ENCODE peak calls at places on chromosomes 6 and 20, in eight cellular contexts. One of them, this sample, is unnamed.

GRCh38 chr6:53210821-53211220 is 62.2 kb upstream of the GCM1 start:
- DNase-seq in sigmoid colon: no peak
- DNase-seq in stomach: no peak
- DNase-seq in transverse colon: no peak
- DNase-seq in ovary: no peak
- DNase-seq in HepG2: no peak
- DNase-seq in GM12878: no peak
- DNase-seq in esophagus muscularis mucosa: no peak
- DNase-seq in this sample: no peak

GRCh38 chr6:94215614-94216013 is 796.3 kb upstream of the EPHA7 start:
- DNase-seq in sigmoid colon: no peak
- DNase-seq in stomach: no peak
- DNase-seq in transverse colon: no peak
- DNase-seq in ovary: no peak
- DNase-seq in HepG2: no peak
- DNase-seq in GM12878: no peak
- DNase-seq in esophagus muscularis mucosa: no peak
- DNase-seq in this sample: no peak

GRCh38 chr6:33008944-33009861 is at the start of gene HLA-DOA:
- DNase-seq in sigmoid colon: no peak
- DNase-seq in stomach: no peak
- DNase-seq in transverse colon: no peak
- DNase-seq in ovary: no peak
- DNase-seq in HepG2: no peak
- DNase-seq in GM12878: peak; percentile 75
- DNase-seq in esophagus muscularis mucosa: no peak
- DNase-seq in this sample: no peak

GRCh38 chr20:58868795-58869194 is 16.3 kb downstream of the GNAS start:
- DNase-seq in sigmoid colon: no peak
- DNase-seq in stomach: no peak
- DNase-seq in transverse colon: no peak
- DNase-seq in ovary: peak; percentile 47
- DNase-seq in HepG2: no peak
- DNase-seq in GM12878: no peak
- DNase-seq in esophagus muscularis mucosa: no peak
- DNase-seq in this sample: no peak

GRCh38 chr6:13009465-13009864 is 292.9 kb downstream of the PHACTR1 start:
- DNase-seq in sigmoid colon: no peak
- DNase-seq in stomach: no peak
- DNase-seq in transverse colon: no peak
- DNase-seq in ovary: no peak
- DNase-seq in HepG2: no peak
- DNase-seq in GM12878: no peak
- DNase-seq in esophagus muscularis mucosa: no peak
- DNase-seq in this sample: no peak

GRCh38 chr6:451847-452246 is 60.3 kb downstream of the IRF4 start:
- DNase-seq in sigmoid colon: no peak
- DNase-seq in stomach: no peak
- DNase-seq in transverse colon: no peak
- DNase-seq in ovary: no peak
- DNase-seq in HepG2: no peak
- DNase-seq in GM12878: no peak
- DNase-seq in esophagus muscularis mucosa: no peak
- DNase-seq in this sample: no peak

GRCh38 chr6:137872071-137872470 is 5.0 kb downstream of the TNFAIP3 start:
- DNase-seq in sigmoid colon: no peak
- DNase-seq in stomach: no peak
- DNase-seq in transverse colon: no peak
- DNase-seq in ovary: no peak
- DNase-seq in HepG2: no peak
- DNase-seq in GM12878: no peak
- DNase-seq in esophagus muscularis mucosa: no peak
- DNase-seq in this sample: no peak

GRCh38 chr6:20630617-20631448 is 96.6 kb downstream of the CDKAL1 start:
- DNase-seq in sigmoid colon: no peak
- DNase-seq in stomach: no peak
- DNase-seq in transverse colon: no peak
- DNase-seq in ovary: no peak
- DNase-seq in HepG2: peak; percentile 88
- DNase-seq in GM12878: peak; percentile 9
- DNase-seq in esophagus muscularis mucosa: no peak
- DNase-seq in this sample: no peak

GRCh38 chr6:31797607-31798006 is 2.1 kb upstream of the VARS1 start:
- DNase-seq in sigmoid colon: no peak
- DNase-seq in stomach: no peak
- DNase-seq in transverse colon: peak; percentile 28
- DNase-seq in ovary: no peak
- DNase-seq in HepG2: no peak
- DNase-seq in GM12878: no peak
- DNase-seq in esophagus muscularis mucosa: no peak
- DNase-seq in this sample: no peak

GRCh38 chr6:169702640-169703246 is 817 bp downstream of the C6orf120 start:
- DNase-seq in sigmoid colon: no peak
- DNase-seq in stomach: peak; percentile 34
- DNase-seq in transverse colon: peak; percentile 49
- DNase-seq in ovary: no peak
- DNase-seq in HepG2: peak; percentile 36
- DNase-seq in GM12878: no peak
- DNase-seq in esophagus muscularis mucosa: no peak
- DNase-seq in this sample: no peak

GRCh38 chr20:59945175-59945574 is 5.0 kb downstream of the FAM217B start:
- DNase-seq in sigmoid colon: no peak
- DNase-seq in stomach: no peak
- DNase-seq in transverse colon: no peak
- DNase-seq in ovary: no peak
- DNase-seq in HepG2: no peak
- DNase-seq in GM12878: no peak
- DNase-seq in esophagus muscularis mucosa: no peak
- DNase-seq in this sample: no peak

GRCh38 chr6:84508981-84509380 is 255.4 kb downstream of the TBX18 start:
- DNase-seq in sigmoid colon: no peak
- DNase-seq in stomach: no peak
- DNase-seq in transverse colon: no peak
- DNase-seq in ovary: no peak
- DNase-seq in HepG2: no peak
- DNase-seq in GM12878: no peak
- DNase-seq in esophagus muscularis mucosa: no peak
- DNase-seq in this sample: no peak

GRCh38 chr6:31270788-31271640 is 878 bp downstream of the HLA-C start:
- DNase-seq in sigmoid colon: peak; percentile 87
- DNase-seq in stomach: peak; percentile 82
- DNase-seq in transverse colon: peak; percentile 89
- DNase-seq in ovary: peak; percentile 76
- DNase-seq in HepG2: no peak
- DNase-seq in GM12878: no peak
- DNase-seq in esophagus muscularis mucosa: no peak
- DNase-seq in this sample: peak; percentile 27

DNA sequence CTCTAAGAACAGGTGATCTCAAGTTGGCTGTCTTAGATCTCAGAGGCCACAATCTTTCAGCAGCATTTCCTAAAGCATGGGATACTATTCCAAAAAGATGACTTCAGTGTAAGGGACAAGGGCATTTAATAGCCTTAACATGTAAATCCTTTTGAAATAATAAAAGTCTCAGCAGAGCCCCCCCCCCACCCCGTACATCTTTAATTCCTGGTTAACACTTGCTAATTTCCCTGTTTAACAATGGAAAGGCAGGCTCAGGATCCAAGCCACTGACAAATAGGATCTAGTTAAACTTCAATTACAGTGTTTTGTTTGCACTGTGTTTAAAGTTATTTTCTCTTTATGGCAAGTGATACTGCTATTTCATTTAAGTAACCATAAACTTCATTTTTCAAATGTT is 12.0 kb downstream of the TASP1 start:
- DNase-seq in sigmoid colon: no peak
- DNase-seq in stomach: no peak
- DNase-seq in transverse colon: no peak
- DNase-seq in ovary: no peak
- DNase-seq in HepG2: no peak
- DNase-seq in GM12878: no peak
- DNase-seq in esophagus muscularis mucosa: no peak
- DNase-seq in this sample: no peak
- H3K36me3 ChIP-seq in sigmoid colon: no peaks in the 10 kb centered on the region
- H3K36me3 ChIP-seq in stomach: peaks cover 32% of the 10 kb centered on the region
- H3K36me3 ChIP-seq in transverse colon: no peaks in the 10 kb centered on the region
- H3K36me3 ChIP-seq in ovary: no peaks in the 10 kb centered on the region
- H3K36me3 ChIP-seq in HepG2: peaks cover 44% of the 10 kb centered on the region
- H3K36me3 ChIP-seq in GM12878: no peaks in the 10 kb centered on the region
- H3K36me3 ChIP-seq in esophagus muscularis mucosa: peaks cover 17% of the 10 kb centered on the region
- H3K36me3 ChIP-seq in this sample: no peaks in the 10 kb centered on the region

DNA sequence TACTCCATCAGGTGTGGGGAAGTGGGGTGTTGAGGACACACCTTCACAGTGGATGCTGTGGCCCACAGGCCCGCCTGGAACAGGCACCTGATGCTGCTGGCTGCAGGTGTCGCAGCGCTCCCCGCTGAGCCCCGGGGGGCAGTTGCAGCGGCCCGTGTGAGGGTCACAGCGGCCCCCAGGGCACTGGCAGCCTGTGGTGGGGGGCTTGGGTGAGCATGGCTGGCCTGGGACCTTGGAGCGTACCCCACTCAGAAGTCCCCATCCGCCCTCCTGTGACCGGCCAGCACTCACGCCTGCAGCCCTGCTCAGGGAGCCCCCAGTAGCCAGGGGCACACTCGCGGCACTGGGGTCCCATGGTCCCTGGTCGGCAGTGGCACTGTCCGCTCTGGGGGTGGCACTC is 19.2 kb downstream of the ADRM1 start:
- DNase-seq in sigmoid colon: no peak
- DNase-seq in stomach: no peak
- DNase-seq in transverse colon: no peak
- DNase-seq in ovary: no peak
- DNase-seq in HepG2: no peak
- DNase-seq in GM12878: no peak
- DNase-seq in esophagus muscularis mucosa: no peak
- DNase-seq in this sample: no peak
- TF ChIP-seq EP300 in sigmoid colon: no peak
- TF ChIP-seq EP300 in stomach: no peak
- TF ChIP-seq EP300 in transverse colon: no peak
- TF ChIP-seq EP300 in ovary: no peak
- TF ChIP-seq EP300 in HepG2: peak; percentile 19
- TF ChIP-seq EP300 in GM12878: no peak
- TF ChIP-seq EP300 in esophagus muscularis mucosa: no peak
- TF ChIP-seq EP300 in this sample: no peak

GRCh38 chr20:49030954-49031619 is 15.0 kb upstream of the CSE1L start:
- DNase-seq in sigmoid colon: peak; percentile 72
- DNase-seq in stomach: no peak
- DNase-seq in transverse colon: no peak
- DNase-seq in ovary: no peak
- DNase-seq in HepG2: no peak
- DNase-seq in GM12878: no peak
- DNase-seq in esophagus muscularis mucosa: no peak
- DNase-seq in this sample: no peak

GRCh38 chr20:49029203-49029602 is 16.9 kb upstream of the CSE1L start:
- DNase-seq in sigmoid colon: no peak
- DNase-seq in stomach: no peak
- DNase-seq in transverse colon: no peak
- DNase-seq in ovary: no peak
- DNase-seq in HepG2: no peak
- DNase-seq in GM12878: no peak
- DNase-seq in esophagus muscularis mucosa: no peak
- DNase-seq in this sample: no peak

GRCh38 chr20:49034070-49034732 is 11.9 kb upstream of the CSE1L start:
- DNase-seq in sigmoid colon: no peak
- DNase-seq in stomach: no peak
- DNase-seq in transverse colon: no peak
- DNase-seq in ovary: no peak
- DNase-seq in HepG2: no peak
- DNase-seq in GM12878: no peak
- DNase-seq in esophagus muscularis mucosa: no peak
- DNase-seq in this sample: no peak

GRCh38 chr20:49028684-49029083 is 17.4 kb upstream of the CSE1L start:
- DNase-seq in sigmoid colon: no peak
- DNase-seq in stomach: no peak
- DNase-seq in transverse colon: no peak
- DNase-seq in ovary: no peak
- DNase-seq in HepG2: peak; percentile 58
- DNase-seq in GM12878: no peak
- DNase-seq in esophagus muscularis mucosa: no peak
- DNase-seq in this sample: no peak

DNA sequence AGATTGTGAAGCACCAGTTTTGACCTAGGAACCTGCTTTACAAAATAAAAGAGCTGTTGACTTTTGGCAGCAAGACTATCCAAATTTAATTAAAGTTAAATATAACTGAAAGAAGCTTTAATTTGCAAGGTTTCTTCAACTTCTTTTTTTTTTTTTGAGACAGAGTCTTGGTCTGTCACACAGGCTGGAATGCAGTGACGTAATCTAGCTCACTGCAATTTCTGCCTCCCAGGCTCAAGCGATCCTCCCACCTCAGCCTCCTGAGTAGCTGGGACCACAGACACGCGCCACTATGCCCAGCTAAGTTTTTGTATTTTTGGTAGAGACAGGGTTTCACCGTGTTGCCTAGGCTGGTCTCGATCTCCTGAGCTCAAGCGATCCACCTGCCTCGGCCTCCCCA is 13.7 kb upstream of the CSE1L start:
- DNase-seq in sigmoid colon: no peak
- DNase-seq in stomach: no peak
- DNase-seq in transverse colon: no peak
- DNase-seq in ovary: no peak
- DNase-seq in HepG2: no peak
- DNase-seq in GM12878: no peak
- DNase-seq in esophagus muscularis mucosa: no peak
- DNase-seq in this sample: no peak
- TF ChIP-seq POLR2A in sigmoid colon: no peak
- TF ChIP-seq POLR2A in stomach: no peak
- TF ChIP-seq POLR2A in transverse colon: no peak
- TF ChIP-seq POLR2A in ovary: no peak
- TF ChIP-seq POLR2A in HepG2: no peak
- TF ChIP-seq POLR2A in GM12878: no peak
- TF ChIP-seq POLR2A in esophagus muscularis mucosa: no peak
- TF ChIP-seq POLR2A in this sample: no peak

DNA sequence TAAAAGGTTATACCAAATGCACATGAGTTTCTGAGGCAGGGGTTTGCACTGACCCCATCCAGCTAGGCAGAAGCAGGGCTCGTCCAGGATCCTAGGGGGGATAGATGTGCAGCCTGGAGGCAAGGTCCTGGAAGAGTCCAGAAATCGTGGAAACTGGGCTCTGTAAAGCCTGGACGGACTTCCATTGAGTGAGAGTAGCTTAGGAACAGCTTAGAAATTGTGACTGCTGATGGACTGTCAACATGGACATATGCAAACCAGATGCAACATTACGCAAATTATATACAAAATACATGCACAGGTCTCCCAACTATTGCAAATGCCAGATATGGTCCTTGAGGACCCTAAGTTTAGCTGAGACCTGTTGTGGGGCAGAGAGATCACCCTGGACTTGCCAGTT is 4.7 kb upstream of the EMILIN3 start:
- DNase-seq in sigmoid colon: no peak
- DNase-seq in stomach: no peak
- DNase-seq in transverse colon: no peak
- DNase-seq in ovary: peak; percentile 5
- DNase-seq in HepG2: no peak
- DNase-seq in GM12878: no peak
- DNase-seq in esophagus muscularis mucosa: no peak
- DNase-seq in this sample: no peak
- H3K36me3 ChIP-seq in sigmoid colon: no peaks in the 10 kb centered on the region
- H3K36me3 ChIP-seq in stomach: no peaks in the 10 kb centered on the region
- H3K36me3 ChIP-seq in transverse colon: no peaks in the 10 kb centered on the region
- H3K36me3 ChIP-seq in ovary: no peaks in the 10 kb centered on the region
- H3K36me3 ChIP-seq in HepG2: no peaks in the 10 kb centered on the region
- H3K36me3 ChIP-seq in GM12878: no peaks in the 10 kb centered on the region
- H3K36me3 ChIP-seq in esophagus muscularis mucosa: no peaks in the 10 kb centered on the region
- H3K36me3 ChIP-seq in this sample: no peaks in the 10 kb centered on the region

GRCh38 chr20:35005463-35005961 is 49.8 kb downstream of the MYH7B start:
- DNase-seq in sigmoid colon: peak; percentile 56
- DNase-seq in stomach: no peak
- DNase-seq in transverse colon: peak; percentile 1
- DNase-seq in ovary: peak; percentile 13
- DNase-seq in HepG2: no peak
- DNase-seq in GM12878: no peak
- DNase-seq in esophagus muscularis mucosa: no peak
- DNase-seq in this sample: no peak
- TF ChIP-seq EP300 in sigmoid colon: no peak
- TF ChIP-seq EP300 in stomach: no peak
- TF ChIP-seq EP300 in transverse colon: no peak
- TF ChIP-seq EP300 in ovary: no peak
- TF ChIP-seq EP300 in HepG2: no peak
- TF ChIP-seq EP300 in GM12878: no peak
- TF ChIP-seq EP300 in esophagus muscularis mucosa: no peak
- TF ChIP-seq EP300 in this sample: no peak